ENCODE peak calls at places on chromosomes 11 and 22, in four cellular contexts. F is A549, L is K562, X is HepG2. A is an unnamed sample.

GRCh38 chr22:30427871-30428270 is 2.3 kb downstream of the MTFP1 start:
- DNase-seq in F (no peak), L (no peak), X (no peak), A (no peak)

GRCh38 chr11:88355887-88356286 is 18.4 kb upstream of the CTSC start:
- DNase-seq in F (no peak), L (no peak), X (no peak), A (no peak)

GRCh38 chr11:69666261-69666660 is 8.9 kb downstream of the LTO1 start:
- DNase-seq in F (no peak), L (no peak), X (no peak), A (no peak)

GRCh38 chr11:24739637-24740036 is 242.8 kb downstream of the LUZP2 start:
- DNase-seq in F (no peak), L (no peak), X (no peak), A (no peak)

GRCh38 chr22:19357270-19358105 is 66.0 kb upstream of the CLTCL1 start:
- DNase-seq in F (no peak), L (no peak), X (no peak), A (no peak)

GRCh38 chr11:11149671-11150459 is 203.2 kb downstream of the CSNK2A3 start:
- DNase-seq in F (no peak), L (no peak), X (no peak), A (no peak)

GRCh38 chr11:93444671-93445073 is 98.5 kb downstream of the SMCO4 start:
- DNase-seq in F (no peak), L (peak; percentile 16), X (peak; percentile 60), A (peak; percentile 69)

GRCh38 chr22:45212992-45213751 is 27.5 kb downstream of the KIAA0930 start:
- DNase-seq in F (no peak), L (no peak), X (no peak), A (no peak)

GRCh38 chr11:44894217-44894617 is 56.5 kb downstream of the TP53I11 start:
- DNase-seq in F (peak; percentile 66), L (peak; percentile 73), X (peak; percentile 24), A (peak; percentile 92)

GRCh38 chr22:48576333-48577013 is 1251.2 kb downstream of the BRD1 start:
- DNase-seq in F (no peak), L (no peak), X (no peak), A (no peak)

DNA sequence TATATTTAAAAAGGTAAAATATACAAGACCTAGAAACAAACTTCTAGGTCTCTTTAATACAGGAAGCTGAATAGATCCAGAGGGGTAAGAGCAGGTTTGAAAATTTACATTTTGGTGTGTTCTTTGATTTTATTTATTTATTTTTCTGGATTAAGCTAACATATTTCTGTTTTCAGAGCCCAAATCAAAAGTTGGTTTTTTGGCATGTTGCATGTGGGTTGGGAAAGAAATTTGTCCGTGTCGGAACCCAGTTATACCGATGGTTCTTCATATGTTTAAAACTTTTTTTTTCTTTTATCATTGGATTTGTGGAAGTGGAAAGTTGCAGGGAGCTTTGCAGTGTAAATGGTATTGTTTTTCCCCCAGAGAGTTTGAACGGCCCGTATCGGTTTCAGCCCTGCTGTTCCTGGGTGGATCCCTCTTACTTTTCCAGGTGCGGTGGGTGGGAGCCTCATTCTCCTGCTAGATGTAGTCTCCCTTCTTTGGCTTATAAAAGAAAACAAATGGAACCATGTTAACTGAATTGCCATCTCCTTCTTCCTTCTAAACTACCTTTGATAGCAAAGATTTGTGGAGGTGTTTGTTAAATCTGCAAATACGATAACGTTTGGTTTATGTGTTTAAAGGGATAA is 749 bp downstream of the CTNND1 start:
- DNase-seq in F (no peak), L (peak; percentile 46), X (no peak), A (no peak)
- TF ChIP-seq PHF8 in F (no peak), L (no peak), X (no peak), A (no peak)

GRCh38 chr22:23673826-23674690 is 16.8 kb upstream of the RGL4 start:
- DNase-seq in F (no peak), L (peak; percentile 23), X (no peak), A (no peak)

GRCh38 chr22:23675502-23676415 is 15.1 kb upstream of the RGL4 start:
- DNase-seq in F (no peak), L (no peak), X (peak; percentile 69), A (no peak)

DNA sequence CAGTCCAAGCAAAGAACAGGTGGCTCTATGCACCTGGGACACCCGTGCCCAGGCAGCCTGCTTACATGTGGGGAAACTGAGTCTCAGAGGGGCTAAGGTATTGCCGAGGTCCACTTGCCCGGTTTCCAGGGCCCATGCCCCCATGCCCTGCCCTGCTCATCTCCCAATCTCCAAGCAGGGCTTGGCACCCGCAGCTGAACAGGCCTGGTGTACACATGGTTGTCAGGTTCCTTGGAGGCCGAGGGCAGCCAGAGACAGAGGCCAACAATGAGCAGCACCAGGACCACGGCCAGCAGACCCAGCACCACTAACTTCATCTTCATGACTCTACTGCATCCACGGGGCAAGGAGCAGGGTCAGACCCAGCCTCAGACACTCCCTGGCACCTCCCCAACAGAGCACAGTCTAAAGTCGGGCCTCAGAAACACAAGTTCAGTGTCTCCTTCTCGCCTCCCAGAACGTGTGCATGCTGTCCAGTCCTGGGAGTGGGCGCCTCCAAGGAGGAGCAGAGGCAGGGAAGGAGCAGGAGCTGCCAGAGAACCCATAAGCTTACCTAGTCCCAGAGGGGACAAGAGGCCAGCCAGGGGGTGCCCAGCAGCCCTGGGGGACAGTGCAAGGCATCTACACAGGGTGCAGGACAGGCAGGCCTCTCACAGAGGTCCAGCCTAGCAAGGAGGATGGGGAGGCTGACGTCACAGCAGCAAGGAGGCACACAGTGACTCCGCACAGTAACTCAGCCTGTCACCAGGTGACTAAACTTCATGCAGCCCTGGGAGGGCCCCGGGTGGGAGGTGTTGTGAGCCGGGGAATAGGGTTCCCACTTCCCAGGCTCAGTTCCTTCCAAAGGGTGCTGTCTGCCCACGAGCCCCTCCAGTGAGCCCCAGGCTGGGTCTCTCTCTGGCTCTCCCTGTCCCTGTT is 20.2 kb upstream of the RGL4 start:
- DNase-seq in F (no peak), L (no peak), X (no peak), A (no peak)
- TF ChIP-seq PHF8 in F (no peak), L (no peak), X (no peak), A (no peak)

DNA sequence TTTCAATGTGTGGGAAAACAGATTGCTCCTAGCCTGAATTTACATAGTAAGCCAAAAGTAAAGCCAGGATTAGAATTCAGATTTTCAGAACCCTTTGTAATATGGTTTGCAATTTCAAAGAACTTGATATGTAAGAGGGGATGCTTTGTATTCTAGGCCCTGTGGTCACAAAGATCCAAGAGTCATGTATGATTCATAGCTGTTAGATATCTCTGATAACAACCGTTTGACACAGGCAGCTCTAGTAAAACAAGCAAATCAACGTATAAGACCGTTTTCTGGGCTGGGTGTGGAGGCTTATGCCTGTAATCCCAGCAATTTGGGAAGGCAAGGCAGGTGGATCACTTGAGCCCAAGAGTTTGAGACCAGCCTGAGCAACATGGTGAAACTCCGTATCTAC is 79.6 kb downstream of the EMSY start:
- DNase-seq in F (no peak), L (no peak), X (peak; percentile 36), A (no peak)
- TF ChIP-seq PHF8 in F (no peak), L (no peak), X (no peak), A (no peak)

DNA sequence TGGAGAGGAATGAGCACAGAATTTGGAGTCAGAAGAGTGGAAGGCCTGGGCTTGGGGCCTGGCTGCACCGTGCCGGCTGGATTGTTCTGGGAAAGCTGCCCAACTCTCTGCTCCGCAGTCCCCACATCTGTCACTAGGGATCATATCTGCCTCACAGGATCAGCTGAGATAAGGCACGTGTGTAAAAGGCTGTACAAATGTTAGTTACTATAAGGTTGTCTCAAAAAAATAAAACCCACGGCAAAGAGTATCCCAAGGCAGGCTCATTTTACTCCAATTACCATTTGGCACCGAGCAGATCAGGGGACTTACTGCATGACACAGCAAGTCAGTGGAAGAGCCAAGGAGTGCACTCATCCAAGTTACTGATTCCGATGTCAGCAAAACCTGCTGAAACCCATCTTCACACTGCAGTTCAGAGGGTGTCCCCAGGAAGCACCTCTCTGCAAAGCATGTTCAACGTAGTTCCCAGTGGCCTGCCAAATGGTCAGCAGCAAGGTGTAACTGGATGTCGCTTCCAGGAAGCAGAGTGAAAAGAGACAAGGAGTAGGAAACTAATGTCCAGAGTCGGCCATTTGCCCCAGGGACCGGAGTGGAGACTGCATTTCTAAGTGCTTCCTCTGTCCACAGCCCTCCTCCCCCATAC is 18.1 kb upstream of the MRTFA start:
- DNase-seq in F (peak; percentile 43), L (peak; percentile 32), X (no peak), A (no peak)
- TF ChIP-seq PHF8 in F (no peak), L (no peak), X (no peak), A (no peak)

DNA sequence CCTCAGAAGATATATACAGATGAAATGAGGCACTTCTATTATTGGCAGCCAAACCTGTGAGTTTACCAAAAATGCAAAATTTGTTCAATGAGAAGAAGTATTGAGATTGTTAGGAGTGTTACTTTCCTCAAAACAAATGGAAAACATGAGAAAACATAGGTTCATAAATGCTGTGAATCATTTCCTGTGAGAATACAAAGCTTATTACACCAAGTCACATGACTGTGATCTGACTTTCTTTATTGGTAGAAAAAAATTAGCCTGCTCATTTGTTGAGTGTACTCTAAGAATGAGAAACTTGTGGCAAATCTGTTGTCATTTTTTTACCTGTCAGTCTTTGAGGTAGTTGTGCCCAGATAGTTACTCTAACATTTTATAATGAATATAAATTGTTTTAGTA is 215.1 kb downstream of the TMEM135 start:
- DNase-seq in F (no peak), L (no peak), X (no peak), A (no peak)
- TF ChIP-seq PHF8 in F (no peak), L (no peak), X (no peak), A (no peak)

A was measured in H1.